ENCODE peak calls at places on chromosomes 3 and 15, in eight cellular contexts. O is sigmoid colon, P is stomach, L is GM12878, D is endothelial cell of umbilical vein, A is GM23338, B is HL-60, F is SK-N-SH. G is an unnamed sample.

GRCh38 chr3:147614210-147614609 is 205.0 kb downstream of the ZIC1 start:
- DNase-seq in O (no peak), P (no peak), L (no peak), D (no peak), A (no peak), B (no peak), F (no peak), G (no peak)

GRCh38 chr15:92899910-92900711 is at the start of gene CHD2:
- DNase-seq in O (peak), P (peak), L (peak), D (peak), A (peak), B (peak), F (peak), G (peak)

GRCh38 chr3:13687409-13687989 is 138.6 kb downstream of the FBLN2 start:
- DNase-seq in O (no peak), P (no peak), L (no peak), D (no peak), A (peak), B (no peak), F (no peak), G (no peak)

GRCh38 chr3:24338409-24338808 is 156.2 kb downstream of the THRB start:
- DNase-seq in O (no peak), P (no peak), L (no peak), D (no peak), A (no peak), B (no peak), F (no peak), G (no peak)

GRCh38 chr3:126540342-126540849 is 16.4 kb downstream of the CHST13 start:
- DNase-seq in O (peak), P (no peak), L (no peak), D (peak), A (no peak), B (peak), F (peak), G (peak)

GRCh38 chr3:105938101-105938500 is 69.3 kb upstream of the CBLB start:
- DNase-seq in O (no peak), P (no peak), L (no peak), D (no peak), A (peak), B (no peak), F (peak), G (no peak)

GRCh38 chr15:38564557-38565286 is at the start of gene RASGRP1:
- DNase-seq in O (peak), P (peak), L (no peak), D (peak), A (peak), B (peak), F (peak), G (peak)

GRCh38 chr3:129560931-129561594 is 18.1 kb downstream of the H1-8 start:
- DNase-seq in O (peak), P (peak), L (no peak), D (peak), A (no peak), B (no peak), F (peak), G (peak)

GRCh38 chr15:85445361-85445760 is 65.0 kb downstream of the AKAP13 start:
- DNase-seq in O (no peak), P (no peak), L (no peak), D (no peak), A (no peak), B (no peak), F (no peak), G (no peak)

DNA sequence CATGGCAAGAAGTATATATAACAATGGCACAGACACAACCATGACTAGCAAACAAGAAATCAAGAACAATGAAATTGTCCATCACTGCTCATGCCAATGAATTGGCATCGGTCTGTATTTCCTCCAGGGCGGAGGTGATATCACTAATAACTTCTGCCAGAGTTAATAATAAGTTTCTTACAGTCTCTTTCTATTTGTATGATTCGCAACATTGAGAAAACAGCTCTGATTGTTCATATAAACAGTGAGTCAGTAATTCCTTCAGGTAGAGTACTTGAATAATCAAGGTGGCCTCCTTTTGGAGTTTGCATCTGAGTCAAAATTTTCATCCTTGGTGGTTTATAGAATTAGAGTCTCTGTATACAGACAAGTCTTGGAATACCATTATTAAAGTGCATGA is 8.3 kb upstream of the SPICE1 start:
- DNase-seq in O (no peak), P (no peak), L (no peak), D (no peak), A (no peak), B (no peak), F (no peak), G (no peak)
- TF ChIP-seq POLR2AphosphoS5 in O (no peak), P (no peak), L (no peak), D (no peak), A (no peak), B (no peak), F (no peak), G (no peak)

DNA sequence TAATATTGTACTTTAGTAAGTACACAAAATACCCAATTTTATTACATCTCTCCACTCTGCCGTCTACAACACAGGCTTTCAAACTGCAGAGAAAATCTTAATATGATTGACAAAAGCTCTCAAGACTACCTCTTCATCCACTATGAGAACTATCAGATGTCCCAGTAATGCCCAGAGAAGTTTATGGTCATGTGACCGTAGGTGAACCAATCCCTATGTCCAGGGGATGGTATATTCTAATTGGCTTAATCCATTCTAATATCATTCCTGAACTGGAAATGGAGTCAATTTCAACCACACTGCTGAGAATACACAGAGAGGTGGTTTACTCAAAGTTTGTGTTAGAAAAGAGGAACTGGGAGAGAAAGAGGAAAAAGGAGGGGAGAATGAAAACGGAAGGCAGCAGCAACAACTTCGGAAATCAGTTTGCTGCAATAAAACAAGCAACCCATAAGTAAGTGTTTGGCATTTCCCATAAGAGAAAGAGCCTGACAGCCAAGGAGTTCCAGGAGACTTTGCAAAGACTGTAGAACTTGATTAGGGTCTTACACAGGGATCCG is 7.3 kb downstream of the SST start:
- DNase-seq in O (no peak), P (no peak), L (no peak), D (no peak), A (no peak), B (peak), F (no peak), G (no peak)
- TF ChIP-seq CTCF in O (no peak), P (no peak), L (no peak), D (no peak), A (no peak), B (no peak), F (no peak), G (no peak)

GRCh38 chr15:64507293-64507802 is 47.0 kb downstream of the ZNF609 start:
- DNase-seq in O (peak), P (peak), L (peak), D (peak), A (no peak), B (peak), F (peak), G (peak)
- H3K4me3 ChIP-seq in O (no peak), P (no peak), L (no peak), D (no peak), A (no peak), B (no peak), F (no peak), G (no peak)

GRCh38 chr15:75598361-75598760 is 19.2 kb upstream of the PTPN9 start:
- DNase-seq in O (no peak), P (no peak), L (no peak), D (no peak), A (no peak), B (no peak), F (no peak), G (peak)

GRCh38 chr15:75596703-75597345 is 17.7 kb upstream of the PTPN9 start:
- DNase-seq in O (no peak), P (peak), L (no peak), D (no peak), A (no peak), B (no peak), F (no peak), G (no peak)

GRCh38 chr15:75599396-75599795 is 20.3 kb upstream of the PTPN9 start:
- DNase-seq in O (no peak), P (no peak), L (no peak), D (no peak), A (no peak), B (no peak), F (no peak), G (no peak)

GRCh38 chr15:75594276-75594675 is 15.2 kb upstream of the PTPN9 start:
- DNase-seq in O (no peak), P (no peak), L (no peak), D (no peak), A (no peak), B (no peak), F (no peak), G (no peak)

GRCh38 chr15:75597667-75598341 is 18.7 kb upstream of the PTPN9 start:
- DNase-seq in O (no peak), P (peak), L (no peak), D (peak), A (peak), B (no peak), F (no peak), G (no peak)
- TF ChIP-seq POLR2AphosphoS5 in O (no peak), P (no peak), L (no peak), D (no peak), A (no peak), B (no peak), F (no peak), G (no peak)